ENCODE peak calls at places on chromosomes 13 and 19, in four cellular contexts. One of them, this sample, is unnamed.

GRCh38 chr13:78129850-78130249 is 211.2 kb upstream of the EDNRB start:
- DNase-seq in PC-3: no peak
- DNase-seq in type B pancreatic cell: no peak
- DNase-seq in HL-60: no peak
- DNase-seq in this sample: no peak

GRCh38 chr13:108154421-108154858 is 60.9 kb downstream of the LIG4 start:
- DNase-seq in PC-3: peak
- DNase-seq in type B pancreatic cell: no peak
- DNase-seq in HL-60: no peak
- DNase-seq in this sample: no peak

GRCh38 chr13:96200810-96201209 is 110.9 kb downstream of the HS6ST3 start:
- DNase-seq in PC-3: no peak
- DNase-seq in type B pancreatic cell: no peak
- DNase-seq in HL-60: no peak
- DNase-seq in this sample: no peak

GRCh38 chr19:33515921-33516320 is 5.7 kb downstream of the PEPD start:
- DNase-seq in PC-3: no peak
- DNase-seq in type B pancreatic cell: no peak
- DNase-seq in HL-60: no peak
- DNase-seq in this sample: no peak

GRCh38 chr19:33064117-33064777 is 441 bp downstream of the RHPN2 start:
- DNase-seq in PC-3: peak
- DNase-seq in type B pancreatic cell: peak
- DNase-seq in HL-60: no peak
- DNase-seq in this sample: peak

GRCh38 chr13:23985846-23986245 is 88.5 kb upstream of the C1QTNF9B start:
- DNase-seq in PC-3: no peak
- DNase-seq in type B pancreatic cell: no peak
- DNase-seq in HL-60: no peak
- DNase-seq in this sample: no peak

GRCh38 chr19:2038284-2039081 is 12.6 kb downstream of the MKNK2 start:
- DNase-seq in PC-3: no peak
- DNase-seq in type B pancreatic cell: no peak
- DNase-seq in HL-60: no peak
- DNase-seq in this sample: no peak

GRCh38 chr19:35717665-35718344 is at the start of gene KMT2B:
- DNase-seq in PC-3: peak
- DNase-seq in type B pancreatic cell: peak
- DNase-seq in HL-60: no peak
- DNase-seq in this sample: no peak

GRCh38 chr13:30113983-30114491 is 193.3 kb downstream of the KATNAL1 start:
- DNase-seq in PC-3: no peak
- DNase-seq in type B pancreatic cell: no peak
- DNase-seq in HL-60: no peak
- DNase-seq in this sample: no peak

GRCh38 chr13:76210262-76210661 is 574.1 kb downstream of the LMO7 start:
- DNase-seq in PC-3: peak
- DNase-seq in type B pancreatic cell: no peak
- DNase-seq in HL-60: no peak
- DNase-seq in this sample: no peak

GRCh38 chr13:113653264-113654174 is 4.5 kb downstream of the ATP4B start:
- DNase-seq in PC-3: peak
- DNase-seq in type B pancreatic cell: peak
- DNase-seq in HL-60: no peak
- DNase-seq in this sample: no peak

GRCh38 chr13:49347650-49348385 is 96.0 kb downstream of the CAB39L start:
- DNase-seq in PC-3: no peak
- DNase-seq in type B pancreatic cell: no peak
- DNase-seq in HL-60: no peak
- DNase-seq in this sample: no peak

GRCh38 chr19:10510301-10510802 is 6.9 kb downstream of the S1PR5 start:
- DNase-seq in PC-3: peak
- DNase-seq in type B pancreatic cell: peak
- DNase-seq in HL-60: no peak
- DNase-seq in this sample: peak

GRCh38 chr13:21018220-21018619 is 43.2 kb downstream of the LATS2 start:
- DNase-seq in PC-3: no peak
- DNase-seq in type B pancreatic cell: no peak
- DNase-seq in HL-60: no peak
- DNase-seq in this sample: no peak

GRCh38 chr13:70884196-70884595 is 775.9 kb upstream of the KLHL1 start:
- DNase-seq in PC-3: no peak
- DNase-seq in type B pancreatic cell: no peak
- DNase-seq in HL-60: no peak
- DNase-seq in this sample: no peak

GRCh38 chr13:113468461-113469147 is 15.3 kb upstream of the ADPRHL1 start:
- DNase-seq in PC-3: no peak
- DNase-seq in type B pancreatic cell: no peak
- DNase-seq in HL-60: no peak
- DNase-seq in this sample: no peak

GRCh38 chr19:41299755-41300089 is 10.2 kb upstream of the CCDC97 start:
- DNase-seq in PC-3: no peak
- DNase-seq in type B pancreatic cell: no peak
- DNase-seq in HL-60: no peak
- DNase-seq in this sample: no peak

GRCh38 chr13:31234729-31235128 is 35.0 kb downstream of the B3GLCT start:
- DNase-seq in PC-3: peak
- DNase-seq in type B pancreatic cell: no peak
- DNase-seq in HL-60: no peak
- DNase-seq in this sample: no peak

GRCh38 chr19:48630289-48631036 is 6.7 kb downstream of the DBP start:
- DNase-seq in PC-3: no peak
- DNase-seq in type B pancreatic cell: no peak
- DNase-seq in HL-60: no peak
- DNase-seq in this sample: peak

GRCh38 chr13:30873519-30873918 is 32.6 kb upstream of the MEDAG start:
- DNase-seq in PC-3: no peak
- DNase-seq in type B pancreatic cell: no peak
- DNase-seq in HL-60: no peak
- DNase-seq in this sample: peak

GRCh38 chr13:106617561-106617960 is 49.6 kb upstream of the ARGLU1 start:
- DNase-seq in PC-3: peak
- DNase-seq in type B pancreatic cell: no peak
- DNase-seq in HL-60: no peak
- DNase-seq in this sample: no peak

GRCh38 chr13:96072392-96072791 is 17.5 kb upstream of the HS6ST3 start:
- DNase-seq in PC-3: no peak
- DNase-seq in type B pancreatic cell: no peak
- DNase-seq in HL-60: no peak
- DNase-seq in this sample: no peak

GRCh38 chr13:74251778-74252519 is 117.7 kb upstream of the KLF12 start:
- DNase-seq in PC-3: peak
- DNase-seq in type B pancreatic cell: no peak
- DNase-seq in HL-60: no peak
- DNase-seq in this sample: no peak

GRCh38 chr13:111384441-111385181 is 64.2 kb downstream of the TEX29 start:
- DNase-seq in PC-3: no peak
- DNase-seq in type B pancreatic cell: peak
- DNase-seq in HL-60: no peak
- DNase-seq in this sample: no peak

GRCh38 chr13:58151452-58151851 is 519.9 kb downstream of the PCDH17 start:
- DNase-seq in PC-3: no peak
- DNase-seq in type B pancreatic cell: no peak
- DNase-seq in HL-60: no peak
- DNase-seq in this sample: no peak

GRCh38 chr19:2536461-2536860 is 60.5 kb downstream of the GADD45B start:
- DNase-seq in PC-3: no peak
- DNase-seq in type B pancreatic cell: no peak
- DNase-seq in HL-60: no peak
- DNase-seq in this sample: no peak

GRCh38 chr13:71602327-71602726 is 264.7 kb downstream of the DACH1 start:
- DNase-seq in PC-3: no peak
- DNase-seq in type B pancreatic cell: no peak
- DNase-seq in HL-60: no peak
- DNase-seq in this sample: no peak

GRCh38 chr13:59305896-59306295 is 857.8 kb downstream of the DIAPH3 start:
- DNase-seq in PC-3: no peak
- DNase-seq in type B pancreatic cell: no peak
- DNase-seq in HL-60: no peak
- DNase-seq in this sample: no peak

GRCh38 chr13:48838193-48839000 is 137.3 kb upstream of the FNDC3A start:
- DNase-seq in PC-3: peak
- DNase-seq in type B pancreatic cell: no peak
- DNase-seq in HL-60: no peak
- DNase-seq in this sample: no peak

GRCh38 chr13:41645313-41645712 is 188.0 kb downstream of the RGCC start:
- DNase-seq in PC-3: peak
- DNase-seq in type B pancreatic cell: no peak
- DNase-seq in HL-60: no peak
- DNase-seq in this sample: no peak

GRCh38 chr19:40339018-40339728 is 9.0 kb downstream of the C19orf47 start:
- DNase-seq in PC-3: no peak
- DNase-seq in type B pancreatic cell: no peak
- DNase-seq in HL-60: no peak
- DNase-seq in this sample: no peak

GRCh38 chr19:46984077-46985010 is 35.3 kb upstream of the NPAS1 start:
- DNase-seq in PC-3: peak
- DNase-seq in type B pancreatic cell: no peak
- DNase-seq in HL-60: peak
- DNase-seq in this sample: no peak

GRCh38 chr13:40940841-40941240 is 78.3 kb downstream of the ELF1 start:
- DNase-seq in PC-3: no peak
- DNase-seq in type B pancreatic cell: no peak
- DNase-seq in HL-60: no peak
- DNase-seq in this sample: no peak

GRCh38 chr13:89869312-89869711 is 1478.2 kb upstream of the MIR17HG start:
- DNase-seq in PC-3: no peak
- DNase-seq in type B pancreatic cell: no peak
- DNase-seq in HL-60: no peak
- DNase-seq in this sample: no peak

DNA sequence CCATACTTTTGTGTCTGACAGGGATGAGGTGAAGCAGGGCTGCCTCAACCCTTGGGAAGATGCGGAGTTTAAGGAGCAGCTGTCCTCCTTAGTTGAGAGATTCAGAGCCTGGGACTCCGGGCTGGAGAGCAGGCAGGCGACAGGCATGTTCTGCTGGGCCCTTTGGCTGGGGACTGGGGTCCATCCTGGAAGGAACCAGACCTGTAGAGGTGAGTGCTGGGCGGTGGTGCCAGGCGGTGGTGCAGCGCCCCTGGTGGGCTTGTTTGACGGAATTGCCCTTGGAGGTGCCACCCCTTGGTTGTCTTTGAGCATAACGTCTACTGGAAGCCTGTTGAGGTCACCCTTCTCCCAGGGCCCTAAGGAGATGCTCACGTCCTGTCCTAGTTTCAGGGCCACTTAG is 20.6 kb upstream of the SLC15A1 start:
- DNase-seq in PC-3: no peak
- DNase-seq in type B pancreatic cell: no peak
- DNase-seq in HL-60: no peak
- DNase-seq in this sample: no peak
- TF ChIP-seq CTCF in PC-3: no peak
- TF ChIP-seq CTCF in type B pancreatic cell: no peak
- TF ChIP-seq CTCF in HL-60: no peak
- TF ChIP-seq CTCF in this sample: no peak

DNA sequence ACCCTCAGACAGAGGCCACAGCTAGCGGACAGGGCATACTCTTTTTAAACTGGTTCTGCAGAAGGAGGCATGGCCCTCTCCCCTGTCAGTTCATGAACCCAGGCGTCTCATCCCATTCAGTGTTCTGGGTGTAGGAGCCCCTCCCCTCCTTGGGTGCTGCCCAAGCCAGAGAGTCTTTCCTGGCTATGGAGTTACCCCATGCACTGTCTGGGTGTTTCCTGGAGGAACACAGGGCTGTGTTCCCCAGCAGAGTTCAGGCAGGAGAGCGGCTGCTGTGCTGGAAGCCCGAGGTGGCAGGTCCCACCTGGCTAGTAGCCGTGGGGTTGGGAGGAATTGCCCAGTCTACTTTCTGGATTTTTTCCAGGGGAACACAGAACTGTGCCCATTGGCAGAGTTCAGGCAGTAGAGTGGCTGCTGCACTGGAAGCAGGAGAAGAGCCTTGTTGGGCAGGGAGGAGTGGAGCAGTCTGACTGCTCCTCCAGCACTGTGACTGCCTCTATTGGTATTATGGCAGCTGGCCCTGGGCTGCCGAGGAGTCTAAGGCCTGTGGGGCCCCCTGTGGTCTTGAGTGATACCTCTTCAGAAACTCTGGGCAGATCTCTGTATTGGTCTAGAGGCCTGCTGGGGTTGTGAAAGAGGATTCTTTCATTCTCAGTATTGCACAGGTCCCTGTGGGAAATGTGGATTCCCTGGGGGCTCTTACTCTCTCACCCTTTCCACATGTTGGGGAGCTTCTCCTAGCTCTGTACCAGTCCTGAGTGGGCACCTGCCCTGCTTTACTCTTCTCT is 168.3 kb downstream of the PCDH20 start:
- DNase-seq in PC-3: no peak
- DNase-seq in type B pancreatic cell: no peak
- DNase-seq in HL-60: no peak
- DNase-seq in this sample: no peak
- TF ChIP-seq CTCF in PC-3: no peak
- TF ChIP-seq CTCF in type B pancreatic cell: no peak
- TF ChIP-seq CTCF in HL-60: no peak
- TF ChIP-seq CTCF in this sample: no peak

DNA sequence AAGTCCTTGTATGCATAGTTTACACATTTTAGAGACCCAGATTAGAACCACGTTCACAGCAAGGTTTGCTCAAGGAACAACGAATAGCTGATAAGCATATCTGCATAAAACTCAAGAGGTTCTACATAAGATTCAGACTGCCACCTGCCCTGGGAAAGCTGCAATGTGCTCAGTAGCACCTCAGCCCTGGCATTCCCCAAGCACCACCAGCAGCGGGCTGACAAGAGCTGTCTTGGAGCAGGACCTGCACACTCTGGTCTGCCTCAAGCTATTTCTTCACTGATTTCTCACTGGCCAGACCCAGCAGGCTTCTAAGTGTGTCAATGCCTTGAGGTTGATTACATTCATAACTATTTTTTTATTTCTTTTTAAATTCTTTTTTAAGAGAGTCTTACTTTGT is 65.8 kb upstream of the UQCRFS1 start:
- DNase-seq in PC-3: no peak
- DNase-seq in type B pancreatic cell: no peak
- DNase-seq in HL-60: no peak
- DNase-seq in this sample: no peak
- TF ChIP-seq CTCF in PC-3: no peak
- TF ChIP-seq CTCF in type B pancreatic cell: no peak
- TF ChIP-seq CTCF in HL-60: no peak
- TF ChIP-seq CTCF in this sample: no peak

DNA sequence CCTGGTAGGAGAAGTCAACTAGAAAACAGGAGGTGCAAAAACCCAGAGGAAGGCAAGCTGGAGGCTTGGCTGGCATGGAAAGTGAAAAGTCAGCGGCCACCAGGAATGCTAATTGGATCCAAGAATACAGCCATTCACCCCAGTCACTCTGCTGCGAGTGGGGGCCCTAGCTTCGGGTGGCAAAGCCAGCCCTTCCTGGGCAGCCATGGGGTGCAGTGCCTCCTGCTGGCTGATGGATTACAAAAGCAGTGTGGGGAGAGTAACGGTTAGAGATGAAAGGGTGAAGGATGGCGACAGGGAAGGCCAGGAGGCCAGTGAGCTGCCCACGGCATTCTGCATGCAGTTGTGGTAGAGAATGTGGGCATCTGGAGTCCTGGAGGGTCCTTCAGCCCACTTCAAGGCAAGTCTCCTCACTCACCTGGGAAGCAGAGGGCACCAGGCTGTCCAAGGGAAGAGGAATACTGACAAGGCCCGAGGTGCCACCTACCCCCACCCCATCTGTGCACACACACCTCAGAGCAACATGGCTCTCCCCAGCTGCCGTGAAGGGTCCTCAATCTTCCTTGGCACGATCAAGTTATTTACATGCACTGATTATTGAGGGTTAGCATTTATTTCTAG is 20.3 kb upstream of the EPHX3 start:
- DNase-seq in PC-3: no peak
- DNase-seq in type B pancreatic cell: no peak
- DNase-seq in HL-60: no peak
- DNase-seq in this sample: peak
- TF ChIP-seq CTCF in PC-3: peak
- TF ChIP-seq CTCF in type B pancreatic cell: peak
- TF ChIP-seq CTCF in HL-60: no peak
- TF ChIP-seq CTCF in this sample: peak

This sample was measured in endothelial cell.